ENCODE peak calls at places on chromosomes 1 and 21, in five cellular contexts. K, G, R, D and F are unnamed samples.

GRCh38 chr1:155527672-155528071 is 34.9 kb downstream of the ASH1L start:
- DNase-seq in R (no peak), D (no peak), G (no peak), K (no peak), F (no peak)

GRCh38 chr1:5707566-5708178 is 284.6 kb downstream of the NPHP4 start:
- DNase-seq in G (no peak), R (no peak), D (no peak), K (no peak), F (no peak)

GRCh38 chr1:233006108-233006507 is 55.7 kb downstream of the NTPCR start:
- DNase-seq in G (no peak), D (no peak), K (no peak), R (no peak), F (no peak)

GRCh38 chr1:84849312-84849711 is 43.7 kb downstream of the LPAR3 start:
- DNase-seq in R (no peak), K (no peak), D (no peak), G (no peak), F (no peak)

GRCh38 chr1:31135973-31136600 is 70.6 kb upstream of the PUM1 start:
- DNase-seq in G (no peak), R (no peak), D (peak), K (no peak), F (no peak)

GRCh38 chr1:205994342-205994741 is 8.9 kb downstream of the RAB7B start:
- DNase-seq in D (no peak), G (no peak), R (no peak), K (no peak), F (peak)

GRCh38 chr21:31750843-31751242 is 18.9 kb upstream of the SCAF4 start:
- DNase-seq in K (peak), R (no peak), D (peak), G (no peak), F (no peak)

GRCh38 chr1:35707253-35708178 is 11.2 kb downstream of the C1orf216 start:
- DNase-seq in R (no peak), K (peak), G (peak), D (peak), F (peak)

GRCh38 chr1:174769961-174770549 is 229.7 kb upstream of the CACYBP start:
- DNase-seq in G (no peak), K (peak), D (peak), R (peak), F (peak)

GRCh38 chr1:115908565-115909334 is 67.6 kb upstream of the SLC22A15 start:
- DNase-seq in G (no peak), K (no peak), R (no peak), D (no peak), F (peak)

GRCh38 chr1:235779770-235780169 is 86.9 kb downstream of the LYST start:
- DNase-seq in D (no peak), K (no peak), R (no peak), G (no peak), F (no peak)

GRCh38 chr1:205262706-205263105 is 35.0 kb downstream of the TMCC2 start:
- DNase-seq in G (no peak), D (peak), R (no peak), K (peak), F (no peak)

GRCh38 chr1:208203127-208203847 is 40.9 kb downstream of the PLXNA2 start:
- DNase-seq in D (peak), G (no peak), K (peak), R (no peak), F (no peak)

GRCh38 chr1:41856361-41857285 is 62.1 kb downstream of the HIVEP3 start:
- DNase-seq in G (no peak), R (no peak), K (peak), D (peak), F (no peak)

GRCh38 chr1:2583871-2584341 is 2.7 kb upstream of the PRXL2B start:
- DNase-seq in G (no peak), R (peak), D (no peak), K (no peak), F (no peak)

GRCh38 chr1:176878750-176879536 is 285.6 kb downstream of the ASTN1 start:
- DNase-seq in R (no peak), D (no peak), K (no peak), G (no peak), F (no peak)

GRCh38 chr1:180863158-180863775 is 49.4 kb upstream of the KIAA1614 start:
- DNase-seq in D (peak), K (peak), G (no peak), R (peak), F (peak)

GRCh38 chr21:44986471-44987291 is 46.9 kb downstream of the SLX9 start:
- DNase-seq in K (no peak), D (no peak), R (no peak), G (no peak), F (no peak)

GRCh38 chr1:38818706-38819439 is 40.7 kb downstream of the RRAGC start:
- DNase-seq in R (no peak), G (no peak), K (no peak), D (no peak), F (no peak)

GRCh38 chr1:166145496-166145895 is 21.3 kb downstream of the FAM78B start:
- DNase-seq in K (peak), D (no peak), G (no peak), R (no peak), F (no peak)

GRCh38 chr1:201791051-201791774 is 37.7 kb upstream of the IPO9 start:
- DNase-seq in D (no peak), K (no peak), R (no peak), G (no peak), F (no peak)

GRCh38 chr1:217687511-217687910 is 56.4 kb downstream of the SPATA17 start:
- DNase-seq in K (no peak), D (no peak), R (no peak), G (no peak), F (no peak)

GRCh38 chr1:3712573-3713535 is 39.4 kb upstream of the CCDC27 start:
- DNase-seq in D (no peak), R (no peak), K (no peak), G (no peak), F (no peak)

GRCh38 chr21:45523411-45524101 is 18.7 kb downstream of the SLC19A1 start:
- DNase-seq in D (no peak), R (no peak), G (no peak), K (no peak), F (no peak)

GRCh38 chr1:179081696-179082307 is at the start of gene TOR3A:
- DNase-seq in K (peak), D (peak), G (peak), R (peak), F (peak)

GRCh38 chr1:54871275-54872040 is 15.5 kb downstream of the DHCR24 start:
- DNase-seq in G (no peak), D (no peak), K (no peak), R (no peak), F (no peak)

GRCh38 chr1:113370868-113371267 is 19.4 kb upstream of the MAGI3 start:
- DNase-seq in D (no peak), R (no peak), K (no peak), G (no peak), F (no peak)

GRCh38 chr1:172778461-172779455 is 119.9 kb downstream of the FASLG start:
- DNase-seq in D (peak), G (no peak), R (no peak), K (no peak), F (no peak)

GRCh38 chr1:109509176-109510134 is at the start of gene AMIGO1:
- DNase-seq in R (peak), G (peak), K (peak), D (peak), F (peak)

GRCh38 chr1:92299477-92300125 is 742 bp downstream of the RPAP2 start:
- DNase-seq in K (peak), D (no peak), R (no peak), G (no peak), F (no peak)

GRCh38 chr1:203720253-203720652 is 44.7 kb upstream of the LAX1 start:
- DNase-seq in G (no peak), K (no peak), R (no peak), D (no peak), F (no peak)

GRCh38 chr1:232562855-232563510 is 67.0 kb downstream of the SIPA1L2 start:
- DNase-seq in K (no peak), R (no peak), G (no peak), D (no peak), F (no peak)